ENCODE peak calls at places on chromosomes 16 and 17, in six cellular contexts. W is endothelial cell of umbilical vein, J is stomach, M is transverse colon, Y is body of pancreas, Z is esophagus muscularis mucosa. G is an unnamed sample. For H3K4me1, the result is how much of the 10 kb centered on the place peaks cover.

GRCh38 chr16:89110641-89111040 is 17.0 kb downstream of the ACSF3 start:
- DNase-seq in Y (no peak), W (no peak), J (no peak), M (no peak), Z (no peak), G (no peak)

GRCh38 chr17:72182256-72182890 is 61.6 kb downstream of the SOX9 start:
- DNase-seq in Y (no peak), Z (no peak), J (peak), W (no peak), M (peak), G (no peak)

GRCh38 chr17:6109541-6109940 is 39.4 kb downstream of the WSCD1 start:
- DNase-seq in J (no peak), Z (no peak), W (no peak), M (peak), Y (no peak), G (no peak)

GRCh38 chr16:76226481-76226880 is 50.7 kb upstream of the CNTNAP4 start:
- DNase-seq in Y (no peak), M (no peak), Z (no peak), J (no peak), W (no peak), G (no peak)

GRCh38 chr16:51306116-51306515 is 155.0 kb upstream of the SALL1 start:
- DNase-seq in M (no peak), Y (no peak), W (no peak), J (no peak), Z (no peak), G (no peak)

GRCh38 chr17:32878211-32878610 is 1.3 kb upstream of the MYO1D start:
- DNase-seq in Y (peak), M (no peak), J (peak), W (no peak), Z (no peak), G (no peak)

GRCh38 chr17:37796081-37796480 is 51.2 kb upstream of the HNF1B start:
- DNase-seq in W (no peak), Y (no peak), Z (no peak), J (no peak), M (no peak), G (no peak)

GRCh38 chr17:69402052-69402451 is 12.4 kb upstream of the MAP2K6 start:
- DNase-seq in Y (no peak), J (no peak), M (no peak), Z (no peak), W (no peak), G (no peak)

GRCh38 chr17:4444782-4445473 is 11.2 kb downstream of the SPNS3 start:
- DNase-seq in W (no peak), M (peak), Y (peak), J (peak), Z (no peak), G (peak)

GRCh38 chr17:6699997-6700947 is 12.9 kb downstream of the SLC13A5 start:
- DNase-seq in Z (no peak), Y (no peak), M (no peak), W (no peak), J (peak), G (no peak)

GRCh38 chr16:70681382-70682238 is 4.2 kb downstream of the MTSS2 start:
- DNase-seq in Z (no peak), Y (no peak), M (no peak), J (no peak), W (no peak), G (peak)

GRCh38 chr16:77938913-77939312 is 83.4 kb upstream of the CLEC3A start:
- DNase-seq in Y (no peak), J (no peak), Z (no peak), M (no peak), W (no peak), G (no peak)

GRCh38 chr17:78032166-78032565 is 73.7 kb downstream of the TNRC6C start:
- DNase-seq in J (no peak), Z (peak), Y (no peak), W (no peak), M (no peak), G (no peak)

GRCh38 chr16:72794986-72795385 is 252.9 kb downstream of the ZFHX3 start:
- DNase-seq in Y (no peak), J (no peak), Z (no peak), M (no peak), W (no peak), G (no peak)

GRCh38 chr17:2173005-2173404 is 118.1 kb downstream of the HIC1 start:
- DNase-seq in W (peak), Z (no peak), J (no peak), Y (no peak), M (no peak), G (peak)

GRCh38 chr17:47210105-47210504 is 957 bp downstream of the MYL4 start:
- DNase-seq in Y (no peak), W (no peak), Z (no peak), M (no peak), J (no peak), G (no peak)

GRCh38 chr17:45346255-45347015 is 29.6 kb upstream of the MAP3K14 start:
- DNase-seq in M (peak), W (no peak), Y (no peak), J (no peak), Z (no peak), G (no peak)

GRCh38 chr17:81100668-81101067 is 64.6 kb upstream of the PVALEF start:
- DNase-seq in Z (no peak), W (no peak), Y (no peak), J (no peak), M (no peak), G (no peak)

GRCh38 chr16:79286646-79287423 is 313.7 kb downstream of the MAF start:
- DNase-seq in Z (no peak), W (no peak), M (peak), Y (peak), J (peak), G (peak)

GRCh38 chr17:42578282-42578869 is 847 bp upstream of the PSMC3IP start:
- DNase-seq in Z (peak), M (peak), W (peak), Y (peak), J (peak), G (peak)

GRCh38 chr16:67407176-67407787 is 9.0 kb downstream of the ZDHHC1 start:
- DNase-seq in Z (no peak), M (no peak), W (no peak), J (no peak), Y (no peak), G (no peak)

GRCh38 chr16:66717112-66717675 is 20.7 kb upstream of the CMTM4 start:
- DNase-seq in Y (no peak), M (peak), W (peak), J (no peak), Z (no peak), G (no peak)

GRCh38 chr16:50301626-50302471 is 35.5 kb downstream of the ADCY7 start:
- DNase-seq in M (no peak), Y (no peak), Z (no peak), W (no peak), J (no peak), G (no peak)

GRCh38 chr16:4641876-4642275 is 17.2 kb downstream of the MGRN1 start:
- DNase-seq in Z (no peak), Y (no peak), J (no peak), W (no peak), M (no peak), G (no peak)

GRCh38 chr16:22162658-22163009 is 328 bp downstream of the SDR42E2 start:
- DNase-seq in Y (no peak), W (no peak), J (no peak), M (no peak), Z (no peak), G (no peak)

GRCh38 chr17:32803544-32803943 is 73.4 kb downstream of the MYO1D start:
- DNase-seq in Z (no peak), M (no peak), J (no peak), W (peak), Y (no peak), G (no peak)

GRCh38 chr16:47461598-47462266 is 601 bp downstream of the PHKB start:
- DNase-seq in M (peak), J (no peak), Y (peak), W (peak), Z (no peak), G (no peak)

GRCh38 chr16:47460755-47461597 is at the start of the genes ITFG1 and PHKB:
- DNase-seq in Z (peak), Y (peak), M (peak), W (peak), J (peak), G (peak)

GRCh38 chr16:47459603-47460002 is 1.3 kb downstream of the ITFG1 start:
- DNase-seq in Z (no peak), W (no peak), J (no peak), M (no peak), Y (no peak), G (no peak)

GRCh38 chr16:47458331-47458730 is 2.5 kb downstream of the ITFG1 start:
- DNase-seq in M (no peak), Y (no peak), Z (no peak), J (no peak), W (no peak), G (no peak)

DNA sequence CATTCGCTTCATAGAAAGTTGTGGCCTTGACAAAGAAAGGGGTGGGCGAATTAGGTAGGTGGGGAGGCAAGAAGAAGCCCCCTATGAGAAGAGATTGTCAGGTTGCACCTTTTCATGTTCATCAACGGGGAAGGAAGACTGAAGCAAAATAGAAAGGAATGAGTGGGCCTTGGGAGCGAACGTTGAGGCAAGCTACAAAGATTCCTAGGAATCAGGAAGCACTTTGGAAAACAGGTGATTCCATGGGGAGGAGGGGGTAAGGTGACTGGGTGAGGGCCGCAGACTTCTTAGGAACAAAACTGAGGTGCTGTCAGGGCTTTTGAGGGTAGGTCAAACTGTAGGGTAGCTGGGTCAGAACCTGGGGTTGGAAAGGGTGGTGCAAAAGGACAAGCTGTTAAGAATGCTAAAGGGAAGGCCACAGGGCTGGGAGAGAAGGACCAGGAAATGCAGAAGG is 535 bp downstream of the ITFG1 start:
- DNase-seq in Y (peak), Z (no peak), W (no peak), J (no peak), M (no peak), G (no peak)
- TF ChIP-seq POLR2A in Y (no peak), Z (no peak), W (no peak), J (no peak), M (no peak), G (no peak)

GRCh38 chr16:1715220-1715619 is 9.2 kb downstream of the MAPK8IP3 start:
- DNase-seq in Y (no peak), Z (no peak), J (no peak), W (no peak), M (no peak), G (no peak)
- H3K4me1 ChIP-seq in Y (under half), Z (under half), J (under half), W (under half), M (under half), G (under half)

GRCh38 chr17:50161023-50161910 is 4.5 kb upstream of the SGCA start:
- DNase-seq in M (peak), W (peak), Z (peak), J (peak), Y (peak), G (peak)
- TF ChIP-seq POLR2A in M (no peak), W (peak), Z (peak), J (no peak), Y (peak), G (peak)

GRCh38 chr16:85522842-85523601 is 90.1 kb upstream of the GSE1 start:
- DNase-seq in Y (no peak), Z (no peak), J (peak), W (no peak), M (peak), G (no peak)

GRCh38 chr16:85521737-85522042 is 91.4 kb upstream of the GSE1 start:
- DNase-seq in W (no peak), Z (no peak), J (no peak), M (no peak), Y (no peak), G (no peak)

GRCh38 chr16:85519540-85520231 is 93.4 kb upstream of the GSE1 start:
- DNase-seq in M (no peak), Z (no peak), J (no peak), Y (no peak), W (no peak), G (no peak)

GRCh38 chr16:85522517-85522841 is 90.6 kb upstream of the GSE1 start:
- DNase-seq in W (no peak), Y (no peak), M (no peak), J (no peak), Z (no peak), G (no peak)

GRCh38 chr16:85520853-85521736 is 92.0 kb upstream of the GSE1 start:
- DNase-seq in W (no peak), M (peak), Y (peak), J (peak), Z (no peak), G (no peak)
- H3K4me1 ChIP-seq in W (under half), M (under half), Y (half or more), J (half or more), Z (under half), G (under half)

DNA sequence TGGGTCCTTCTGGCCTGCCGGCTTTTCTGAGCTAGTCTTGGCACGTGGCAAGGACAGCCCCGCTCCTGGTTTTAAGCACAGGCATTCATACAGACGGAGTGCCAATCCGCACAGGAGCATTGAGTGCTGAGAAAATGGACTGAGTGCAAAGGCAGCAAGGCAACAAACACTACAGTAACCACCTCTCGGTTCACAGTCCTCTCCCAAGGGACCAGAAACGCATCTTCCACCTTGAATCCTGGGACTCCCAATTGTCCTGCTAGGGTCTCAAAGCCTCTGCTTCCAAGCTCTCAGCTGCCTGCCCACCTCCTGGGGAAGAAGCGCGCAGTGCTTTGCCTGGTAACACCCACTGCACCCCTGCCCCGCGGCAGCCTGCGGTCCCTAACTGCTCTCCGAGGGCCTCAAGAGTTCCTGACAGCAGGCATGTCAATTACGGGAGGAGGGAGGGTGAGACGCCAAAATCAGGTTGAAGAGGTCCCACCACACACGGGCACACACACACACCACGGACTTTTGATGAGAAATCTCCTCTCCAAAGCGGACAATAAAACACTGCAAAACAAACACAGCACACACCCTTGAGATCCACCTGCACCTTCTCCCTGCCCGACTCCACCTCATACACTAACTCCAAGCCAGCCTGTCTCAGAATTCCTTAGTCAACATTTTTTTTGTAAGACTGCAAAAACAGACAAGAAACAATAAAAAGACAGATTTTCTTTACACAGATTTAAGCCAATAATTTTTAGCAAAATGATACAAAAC is 15.0 kb downstream of the SLC16A3 start:
- DNase-seq in J (no peak), Y (no peak), M (no peak), Z (no peak), W (no peak), G (peak)
- TF ChIP-seq POLR2A in J (no peak), Y (no peak), M (no peak), Z (no peak), W (peak), G (no peak)

DNA sequence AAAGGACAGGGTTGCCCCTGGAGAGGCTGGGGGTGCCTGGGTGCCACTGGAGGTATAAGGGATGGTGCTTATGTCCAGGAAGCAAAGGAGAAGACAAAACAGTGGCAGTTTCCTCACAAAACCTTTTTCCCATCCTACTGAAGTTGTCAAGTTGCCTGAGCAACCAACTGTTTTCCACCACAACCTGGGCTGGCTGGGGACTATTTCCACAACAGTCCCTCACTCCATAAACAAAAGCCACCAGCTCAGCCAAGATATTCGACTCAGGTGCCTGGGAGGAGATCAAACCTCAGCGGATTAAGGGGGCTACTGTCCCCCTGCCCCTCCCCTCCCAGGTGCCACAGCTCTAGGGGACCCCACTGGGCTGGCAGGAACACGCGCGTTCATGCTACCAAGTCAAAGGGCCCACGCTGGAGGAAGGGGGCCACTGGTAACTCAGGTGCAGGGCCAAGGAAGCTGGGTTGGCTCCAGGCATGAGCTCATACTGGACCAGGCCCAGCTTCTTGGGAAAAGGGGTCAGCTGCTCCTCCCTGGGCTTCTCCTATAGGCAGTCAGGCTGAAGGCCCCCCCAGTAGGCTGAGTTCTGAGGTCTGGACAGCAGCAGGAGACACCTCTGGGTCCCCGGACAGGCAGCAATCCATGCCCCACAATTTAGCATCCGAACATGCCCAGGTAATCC is 45.7 kb upstream of the MRPS23 start:
- DNase-seq in M (no peak), J (peak), W (no peak), Y (peak), Z (no peak), G (peak)
- H3K4me1 ChIP-seq in M (half or more), J (half or more), W (under half), Y (half or more), Z (half or more), G (half or more)

G was measured in heart left ventricle.